ENCODE peak calls at places on chromosomes 11 and 22, in seven cellular contexts. One of them, this sample, is unnamed.

GRCh38 chr11:101583180-101584128 is at the start of gene TRPC6:
- DNase-seq in uterus: peak; percentile 33
- DNase-seq in CD4-positive, alpha-beta memory T cell: no peak
- DNase-seq in ovary: peak; percentile 11
- DNase-seq in BJ: no peak
- DNase-seq in mesendoderm: peak; percentile 76
- DNase-seq in heart left ventricle: peak; percentile 17
- DNase-seq in this sample: no peak

GRCh38 chr11:65433657-65434056 is 11.1 kb downstream of the NEAT1 start:
- DNase-seq in ovary: no peak
- DNase-seq in heart left ventricle: no peak
- DNase-seq in mesendoderm: no peak
- DNase-seq in CD4-positive, alpha-beta memory T cell: no peak
- DNase-seq in uterus: no peak
- DNase-seq in BJ: no peak
- DNase-seq in this sample: no peak

GRCh38 chr11:8231979-8232378 is 31.7 kb downstream of the LMO1 start:
- DNase-seq in ovary: no peak
- DNase-seq in heart left ventricle: no peak
- DNase-seq in uterus: no peak
- DNase-seq in mesendoderm: no peak
- DNase-seq in CD4-positive, alpha-beta memory T cell: no peak
- DNase-seq in BJ: no peak
- DNase-seq in this sample: no peak

GRCh38 chr11:19418221-19418620 is 177.5 kb upstream of the E2F8 start:
- DNase-seq in ovary: no peak
- DNase-seq in uterus: no peak
- DNase-seq in CD4-positive, alpha-beta memory T cell: no peak
- DNase-seq in mesendoderm: no peak
- DNase-seq in heart left ventricle: no peak
- DNase-seq in BJ: no peak
- DNase-seq in this sample: no peak

GRCh38 chr11:11988099-11988651 is 20.3 kb downstream of the DKK3 start:
- DNase-seq in uterus: no peak
- DNase-seq in BJ: peak; percentile 58
- DNase-seq in mesendoderm: no peak
- DNase-seq in CD4-positive, alpha-beta memory T cell: no peak
- DNase-seq in heart left ventricle: no peak
- DNase-seq in ovary: no peak
- DNase-seq in this sample: no peak

GRCh38 chr22:31122532-31123291 is at the start of gene INPP5J:
- DNase-seq in uterus: peak; percentile 58
- DNase-seq in heart left ventricle: peak; percentile 69
- DNase-seq in CD4-positive, alpha-beta memory T cell: no peak
- DNase-seq in mesendoderm: peak; percentile 66
- DNase-seq in ovary: peak; percentile 41
- DNase-seq in BJ: no peak
- DNase-seq in this sample: no peak

GRCh38 chr11:72975778-72976520 is 161.7 kb downstream of the ATG16L2 start:
- DNase-seq in BJ: peak; percentile 87
- DNase-seq in mesendoderm: no peak
- DNase-seq in uterus: no peak
- DNase-seq in CD4-positive, alpha-beta memory T cell: no peak
- DNase-seq in ovary: no peak
- DNase-seq in heart left ventricle: no peak
- DNase-seq in this sample: no peak

GRCh38 chr11:94543695-94544581 is at the start of gene FUT4:
- DNase-seq in uterus: peak; percentile 84
- DNase-seq in CD4-positive, alpha-beta memory T cell: peak; percentile 76
- DNase-seq in mesendoderm: peak; percentile 93
- DNase-seq in ovary: peak; percentile 82
- DNase-seq in BJ: peak; percentile 31
- DNase-seq in heart left ventricle: peak; percentile 86
- DNase-seq in this sample: peak; percentile 94

GRCh38 chr11:34162856-34163255 is 57.4 kb downstream of the NAT10 start:
- DNase-seq in heart left ventricle: no peak
- DNase-seq in CD4-positive, alpha-beta memory T cell: no peak
- DNase-seq in ovary: no peak
- DNase-seq in mesendoderm: no peak
- DNase-seq in uterus: no peak
- DNase-seq in BJ: no peak
- DNase-seq in this sample: no peak

GRCh38 chr22:30562391-30562790 is 12.1 kb downstream of the GAL3ST1 start:
- DNase-seq in heart left ventricle: no peak
- DNase-seq in ovary: no peak
- DNase-seq in CD4-positive, alpha-beta memory T cell: no peak
- DNase-seq in mesendoderm: no peak
- DNase-seq in uterus: no peak
- DNase-seq in BJ: no peak
- DNase-seq in this sample: no peak

GRCh38 chr11:134610116-134610910 is 198.3 kb upstream of the B3GAT1 start:
- DNase-seq in uterus: no peak
- DNase-seq in ovary: no peak
- DNase-seq in mesendoderm: no peak
- DNase-seq in BJ: no peak
- DNase-seq in CD4-positive, alpha-beta memory T cell: no peak
- DNase-seq in heart left ventricle: no peak
- DNase-seq in this sample: peak; percentile 90

GRCh38 chr11:10261821-10262220 is 32.2 kb downstream of the SBF2 start:
- DNase-seq in BJ: no peak
- DNase-seq in uterus: no peak
- DNase-seq in heart left ventricle: no peak
- DNase-seq in CD4-positive, alpha-beta memory T cell: no peak
- DNase-seq in ovary: no peak
- DNase-seq in mesendoderm: no peak
- DNase-seq in this sample: no peak

GRCh38 chr11:125483592-125483991 is 12.5 kb downstream of the FEZ1 start:
- DNase-seq in BJ: no peak
- DNase-seq in heart left ventricle: no peak
- DNase-seq in ovary: no peak
- DNase-seq in CD4-positive, alpha-beta memory T cell: no peak
- DNase-seq in mesendoderm: no peak
- DNase-seq in uterus: no peak
- DNase-seq in this sample: no peak

GRCh38 chr11:57203359-57203758 is 21.6 kb downstream of the LRRC55 start:
- DNase-seq in CD4-positive, alpha-beta memory T cell: no peak
- DNase-seq in mesendoderm: no peak
- DNase-seq in uterus: peak; percentile 62
- DNase-seq in BJ: no peak
- DNase-seq in heart left ventricle: peak; percentile 88
- DNase-seq in ovary: no peak
- DNase-seq in this sample: no peak

GRCh38 chr11:10856689-10857603 is 907 bp downstream of the ZBED5 start:
- DNase-seq in ovary: peak; percentile 31
- DNase-seq in BJ: no peak
- DNase-seq in mesendoderm: peak; percentile 86
- DNase-seq in heart left ventricle: peak; percentile 45
- DNase-seq in CD4-positive, alpha-beta memory T cell: peak; percentile 6
- DNase-seq in uterus: no peak
- DNase-seq in this sample: no peak

GRCh38 chr11:16114451-16114850 is 241.9 kb downstream of the SOX6 start:
- DNase-seq in heart left ventricle: no peak
- DNase-seq in mesendoderm: no peak
- DNase-seq in ovary: no peak
- DNase-seq in uterus: no peak
- DNase-seq in BJ: no peak
- DNase-seq in CD4-positive, alpha-beta memory T cell: no peak
- DNase-seq in this sample: no peak

GRCh38 chr22:31846161-31847115 is 92.6 kb downstream of the DEPDC5 start:
- DNase-seq in ovary: no peak
- DNase-seq in CD4-positive, alpha-beta memory T cell: no peak
- DNase-seq in BJ: no peak
- DNase-seq in heart left ventricle: no peak
- DNase-seq in uterus: no peak
- DNase-seq in mesendoderm: peak; percentile 36
- DNase-seq in this sample: no peak

GRCh38 chr22:39839917-39840510 is 53.5 kb downstream of the ENTHD1 start:
- DNase-seq in mesendoderm: no peak
- DNase-seq in heart left ventricle: no peak
- DNase-seq in uterus: no peak
- DNase-seq in ovary: no peak
- DNase-seq in BJ: no peak
- DNase-seq in CD4-positive, alpha-beta memory T cell: peak; percentile 20
- DNase-seq in this sample: no peak

GRCh38 chr11:20156876-20157613 is 3.2 kb downstream of the DBX1 start:
- DNase-seq in heart left ventricle: no peak
- DNase-seq in CD4-positive, alpha-beta memory T cell: peak; percentile 71
- DNase-seq in ovary: no peak
- DNase-seq in mesendoderm: peak; percentile 24
- DNase-seq in uterus: no peak
- DNase-seq in BJ: no peak
- DNase-seq in this sample: no peak

GRCh38 chr11:78914503-78914902 is 339.8 kb upstream of the NARS2 start:
- DNase-seq in CD4-positive, alpha-beta memory T cell: no peak
- DNase-seq in uterus: no peak
- DNase-seq in heart left ventricle: no peak
- DNase-seq in mesendoderm: no peak
- DNase-seq in ovary: no peak
- DNase-seq in BJ: no peak
- DNase-seq in this sample: no peak

GRCh38 chr11:110094298-110095073 is 1.3 kb downstream of the ZC3H12C start:
- DNase-seq in mesendoderm: no peak
- DNase-seq in ovary: no peak
- DNase-seq in heart left ventricle: no peak
- DNase-seq in uterus: no peak
- DNase-seq in CD4-positive, alpha-beta memory T cell: no peak
- DNase-seq in BJ: no peak
- DNase-seq in this sample: no peak

GRCh38 chr22:19948057-19948760 is 6.6 kb upstream of the TXNRD2 start:
- DNase-seq in mesendoderm: no peak
- DNase-seq in BJ: no peak
- DNase-seq in ovary: no peak
- DNase-seq in uterus: no peak
- DNase-seq in heart left ventricle: no peak
- DNase-seq in CD4-positive, alpha-beta memory T cell: no peak
- DNase-seq in this sample: no peak

GRCh38 chr11:108069947-108070346 is 51.4 kb upstream of the ACAT1 start:
- DNase-seq in ovary: no peak
- DNase-seq in heart left ventricle: no peak
- DNase-seq in BJ: peak; percentile 41
- DNase-seq in uterus: no peak
- DNase-seq in CD4-positive, alpha-beta memory T cell: peak; percentile 14
- DNase-seq in mesendoderm: no peak
- DNase-seq in this sample: no peak
- H3K36me3 ChIP-seq in ovary: no peaks in the 10 kb centered on the region
- H3K36me3 ChIP-seq in heart left ventricle: peaks cover 45% of the 10 kb centered on the region
- H3K36me3 ChIP-seq in BJ: no peaks in the 10 kb centered on the region
- H3K36me3 ChIP-seq in uterus: no peaks in the 10 kb centered on the region
- H3K36me3 ChIP-seq in CD4-positive, alpha-beta memory T cell: peaks cover 20% of the 10 kb centered on the region
- H3K36me3 ChIP-seq in mesendoderm: no peaks in the 10 kb centered on the region
- H3K36me3 ChIP-seq in this sample: peaks cover 22% of the 10 kb centered on the region

GRCh38 chr11:2813141-2813908 is 72.2 kb downstream of the CDKN1C start:
- DNase-seq in BJ: no peak
- DNase-seq in uterus: no peak
- DNase-seq in ovary: no peak
- DNase-seq in mesendoderm: no peak
- DNase-seq in CD4-positive, alpha-beta memory T cell: no peak
- DNase-seq in heart left ventricle: no peak
- DNase-seq in this sample: no peak

GRCh38 chr11:2811206-2812091 is 74.1 kb downstream of the CDKN1C start:
- DNase-seq in BJ: no peak
- DNase-seq in uterus: no peak
- DNase-seq in ovary: no peak
- DNase-seq in CD4-positive, alpha-beta memory T cell: no peak
- DNase-seq in mesendoderm: peak; percentile 33
- DNase-seq in heart left ventricle: no peak
- DNase-seq in this sample: no peak

GRCh38 chr11:2813968-2814367 is 71.6 kb downstream of the CDKN1C start:
- DNase-seq in CD4-positive, alpha-beta memory T cell: no peak
- DNase-seq in uterus: no peak
- DNase-seq in heart left ventricle: no peak
- DNase-seq in BJ: no peak
- DNase-seq in ovary: no peak
- DNase-seq in mesendoderm: no peak
- DNase-seq in this sample: no peak

GRCh38 chr11:2810401-2811205 is 75.0 kb downstream of the CDKN1C start:
- DNase-seq in heart left ventricle: no peak
- DNase-seq in ovary: peak; percentile 29
- DNase-seq in CD4-positive, alpha-beta memory T cell: no peak
- DNase-seq in mesendoderm: no peak
- DNase-seq in uterus: peak; percentile 23
- DNase-seq in BJ: no peak
- DNase-seq in this sample: no peak

GRCh38 chr11:2812371-2812991 is 73.1 kb downstream of the CDKN1C start:
- DNase-seq in ovary: peak; percentile 54
- DNase-seq in BJ: no peak
- DNase-seq in heart left ventricle: peak; percentile 63
- DNase-seq in uterus: peak; percentile 77
- DNase-seq in CD4-positive, alpha-beta memory T cell: no peak
- DNase-seq in mesendoderm: peak; percentile 20
- DNase-seq in this sample: no peak
- H3K4me3 ChIP-seq in ovary: no peak overlapping the region
- H3K4me3 ChIP-seq in BJ: no peak overlapping the region
- H3K4me3 ChIP-seq in heart left ventricle: peak overlapping the region; percentile 24
- H3K4me3 ChIP-seq in uterus: peak overlapping the region; percentile 0
- H3K4me3 ChIP-seq in CD4-positive, alpha-beta memory T cell: no peak overlapping the region
- H3K4me3 ChIP-seq in mesendoderm: no peak overlapping the region
- H3K4me3 ChIP-seq in this sample: peak overlapping the region; percentile 24

DNA sequence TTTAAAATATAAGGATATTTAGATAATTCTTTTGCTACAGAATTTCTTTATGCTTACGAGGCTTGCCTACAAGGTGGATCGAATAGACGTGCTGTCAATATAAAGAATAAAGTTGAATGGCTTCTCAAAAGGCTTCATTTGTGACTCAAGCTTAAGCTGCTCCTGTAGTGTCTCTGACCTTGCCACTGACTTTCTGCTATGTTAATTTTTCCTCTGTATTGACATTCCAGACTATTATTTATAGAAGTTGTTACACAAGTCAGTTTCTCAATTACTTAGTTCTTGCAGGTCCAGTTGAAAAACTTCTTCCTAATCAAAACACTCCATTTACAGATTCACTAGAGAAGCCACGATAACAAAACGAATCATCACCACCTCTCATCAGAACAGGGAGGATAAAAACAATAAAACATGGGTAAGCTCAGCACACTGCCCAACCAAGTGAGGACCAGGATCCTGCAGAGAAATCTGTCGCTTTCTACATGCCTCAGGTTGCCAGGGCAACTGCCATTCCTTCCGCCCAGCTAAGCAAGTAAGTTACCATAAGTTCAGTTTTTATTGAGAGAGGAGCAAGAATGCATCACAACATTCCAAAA is 39.0 kb upstream of the CHKA start:
- DNase-seq in CD4-positive, alpha-beta memory T cell: no peak
- DNase-seq in heart left ventricle: no peak
- DNase-seq in uterus: no peak
- DNase-seq in mesendoderm: peak; percentile 13
- DNase-seq in BJ: no peak
- DNase-seq in ovary: no peak
- DNase-seq in this sample: peak; percentile 37
- H3K36me3 ChIP-seq in CD4-positive, alpha-beta memory T cell: peaks cover 10% of the 10 kb centered on the region
- H3K36me3 ChIP-seq in heart left ventricle: peaks cover 63% of the 10 kb centered on the region
- H3K36me3 ChIP-seq in uterus: no peaks in the 10 kb centered on the region
- H3K36me3 ChIP-seq in mesendoderm: peaks cover 3% of the 10 kb centered on the region
- H3K36me3 ChIP-seq in BJ: peaks cover 5% of the 10 kb centered on the region
- H3K36me3 ChIP-seq in ovary: no peaks in the 10 kb centered on the region
- H3K36me3 ChIP-seq in this sample: peaks cover 39% of the 10 kb centered on the region

DNA sequence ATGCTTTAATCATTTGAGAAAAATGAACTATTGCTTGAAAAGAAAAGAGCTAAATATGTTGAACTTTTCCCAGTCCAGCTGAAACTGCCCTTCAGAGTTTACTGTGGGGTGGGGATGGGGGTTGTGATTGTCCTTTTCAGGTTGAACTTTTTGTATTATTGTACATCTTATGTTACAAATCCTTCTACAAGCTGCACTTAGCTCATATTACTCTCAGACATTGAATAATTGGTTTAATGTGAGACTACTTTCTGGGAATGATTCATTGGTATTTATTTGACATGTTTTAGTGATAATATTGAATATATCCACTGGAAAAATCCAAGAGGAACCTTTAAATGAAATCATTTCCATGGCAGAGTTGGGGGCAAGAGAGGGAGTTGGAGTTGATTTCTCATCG is 84.9 kb downstream of the ATXN10 start:
- DNase-seq in CD4-positive, alpha-beta memory T cell: no peak
- DNase-seq in heart left ventricle: no peak
- DNase-seq in ovary: no peak
- DNase-seq in mesendoderm: no peak
- DNase-seq in uterus: no peak
- DNase-seq in BJ: no peak
- DNase-seq in this sample: no peak
- H3K4me3 ChIP-seq in CD4-positive, alpha-beta memory T cell: no peak overlapping the region
- H3K4me3 ChIP-seq in heart left ventricle: no peak overlapping the region
- H3K4me3 ChIP-seq in ovary: no peak overlapping the region
- H3K4me3 ChIP-seq in mesendoderm: no peak overlapping the region
- H3K4me3 ChIP-seq in uterus: no peak overlapping the region
- H3K4me3 ChIP-seq in BJ: no peak overlapping the region
- H3K4me3 ChIP-seq in this sample: no peak overlapping the region

This sample was measured in esophagus muscularis mucosa.